ENCODE peak calls at places on chromosome 2, in four cellular contexts. One of them, this sample, is unnamed.

GRCh38 chr2:52794611-52795010 is 973.0 kb upstream of the CHAC2 start:
- DNase-seq in activated naive CD8-positive, alpha-beta T cell treated with anti-CD3 and anti-CD28 coated beads for 36 hours: no peak
- DNase-seq in activated T-cell treated with anti-CD3 and anti-CD28 coated beads for 24 hours: no peak
- DNase-seq in activated CD4-positive, alpha-beta T cell treated with anti-CD3 and anti-CD28 coated beads, Interleukin-2, amount 50 U/mL, for 1 hour: no peak
- DNase-seq in this sample: no peak

GRCh38 chr2:119240311-119241204 is 16.9 kb downstream of the STEAP3 start:
- DNase-seq in activated naive CD8-positive, alpha-beta T cell treated with anti-CD3 and anti-CD28 coated beads for 36 hours: no peak
- DNase-seq in activated T-cell treated with anti-CD3 and anti-CD28 coated beads for 24 hours: no peak
- DNase-seq in activated CD4-positive, alpha-beta T cell treated with anti-CD3 and anti-CD28 coated beads, Interleukin-2, amount 50 U/mL, for 1 hour: no peak
- DNase-seq in this sample: no peak

GRCh38 chr2:207352978-207353377 is 176.8 kb upstream of the CREB1 start:
- DNase-seq in activated naive CD8-positive, alpha-beta T cell treated with anti-CD3 and anti-CD28 coated beads for 36 hours: no peak
- DNase-seq in activated T-cell treated with anti-CD3 and anti-CD28 coated beads for 24 hours: no peak
- DNase-seq in activated CD4-positive, alpha-beta T cell treated with anti-CD3 and anti-CD28 coated beads, Interleukin-2, amount 50 U/mL, for 1 hour: no peak
- DNase-seq in this sample: no peak

GRCh38 chr2:29123584-29124349 is 8.6 kb downstream of the CLIP4 start:
- DNase-seq in activated naive CD8-positive, alpha-beta T cell treated with anti-CD3 and anti-CD28 coated beads for 36 hours: no peak
- DNase-seq in activated T-cell treated with anti-CD3 and anti-CD28 coated beads for 24 hours: no peak
- DNase-seq in activated CD4-positive, alpha-beta T cell treated with anti-CD3 and anti-CD28 coated beads, Interleukin-2, amount 50 U/mL, for 1 hour: no peak
- DNase-seq in this sample: no peak

GRCh38 chr2:239429473-239430350 is 28.9 kb upstream of the HDAC4 start:
- DNase-seq in activated naive CD8-positive, alpha-beta T cell treated with anti-CD3 and anti-CD28 coated beads for 36 hours: no peak
- DNase-seq in activated T-cell treated with anti-CD3 and anti-CD28 coated beads for 24 hours: no peak
- DNase-seq in activated CD4-positive, alpha-beta T cell treated with anti-CD3 and anti-CD28 coated beads, Interleukin-2, amount 50 U/mL, for 1 hour: no peak
- DNase-seq in this sample: no peak

GRCh38 chr2:168480356-168480755 is 24.3 kb downstream of the CERS6 start:
- DNase-seq in activated naive CD8-positive, alpha-beta T cell treated with anti-CD3 and anti-CD28 coated beads for 36 hours: no peak
- DNase-seq in activated T-cell treated with anti-CD3 and anti-CD28 coated beads for 24 hours: no peak
- DNase-seq in activated CD4-positive, alpha-beta T cell treated with anti-CD3 and anti-CD28 coated beads, Interleukin-2, amount 50 U/mL, for 1 hour: no peak
- DNase-seq in this sample: no peak

GRCh38 chr2:46014911-46015654 is 282.1 kb upstream of the EPAS1 start:
- DNase-seq in activated naive CD8-positive, alpha-beta T cell treated with anti-CD3 and anti-CD28 coated beads for 36 hours: no peak
- DNase-seq in activated T-cell treated with anti-CD3 and anti-CD28 coated beads for 24 hours: no peak
- DNase-seq in activated CD4-positive, alpha-beta T cell treated with anti-CD3 and anti-CD28 coated beads, Interleukin-2, amount 50 U/mL, for 1 hour: no peak
- DNase-seq in this sample: no peak

GRCh38 chr2:205688417-205689200 is 6.3 kb downstream of the NRP2 start:
- DNase-seq in activated naive CD8-positive, alpha-beta T cell treated with anti-CD3 and anti-CD28 coated beads for 36 hours: no peak
- DNase-seq in activated T-cell treated with anti-CD3 and anti-CD28 coated beads for 24 hours: no peak
- DNase-seq in activated CD4-positive, alpha-beta T cell treated with anti-CD3 and anti-CD28 coated beads, Interleukin-2, amount 50 U/mL, for 1 hour: no peak
- DNase-seq in this sample: no peak

GRCh38 chr2:200349868-200350267 is 43.4 kb downstream of the SPATS2L start:
- DNase-seq in activated naive CD8-positive, alpha-beta T cell treated with anti-CD3 and anti-CD28 coated beads for 36 hours: no peak
- DNase-seq in activated T-cell treated with anti-CD3 and anti-CD28 coated beads for 24 hours: no peak
- DNase-seq in activated CD4-positive, alpha-beta T cell treated with anti-CD3 and anti-CD28 coated beads, Interleukin-2, amount 50 U/mL, for 1 hour: no peak
- DNase-seq in this sample: no peak

GRCh38 chr2:69021027-69021426 is 8.0 kb downstream of the ANTXR1 start:
- DNase-seq in activated naive CD8-positive, alpha-beta T cell treated with anti-CD3 and anti-CD28 coated beads for 36 hours: no peak
- DNase-seq in activated T-cell treated with anti-CD3 and anti-CD28 coated beads for 24 hours: no peak
- DNase-seq in activated CD4-positive, alpha-beta T cell treated with anti-CD3 and anti-CD28 coated beads, Interleukin-2, amount 50 U/mL, for 1 hour: no peak
- DNase-seq in this sample: no peak

GRCh38 chr2:143615617-143616016 is 486.4 kb downstream of the ARHGAP15 start:
- DNase-seq in activated naive CD8-positive, alpha-beta T cell treated with anti-CD3 and anti-CD28 coated beads for 36 hours: no peak
- DNase-seq in activated T-cell treated with anti-CD3 and anti-CD28 coated beads for 24 hours: no peak
- DNase-seq in activated CD4-positive, alpha-beta T cell treated with anti-CD3 and anti-CD28 coated beads, Interleukin-2, amount 50 U/mL, for 1 hour: no peak
- DNase-seq in this sample: no peak